ENCODE peak calls at places on chromosome 1, in eight cellular contexts. Y is psoas muscle; X is right cardiac atrium; D is stomach; P is ovary; W is naive thymus-derived CD4-positive, alpha-beta T cell; K is left ventricle myocardium inferior; U is mammary epithelial cell. M is an unnamed sample. For H3K4me1, the result is how much of the 10 kb centered on the place peaks cover.

GRCh38 chr1:7621334-7622219 is 149.5 kb upstream of the VAMP3 start:
- DNase-seq in Y (peak), X (peak), D (no peak), P (peak), W (no peak), K (no peak), U (no peak), M (no peak)

GRCh38 chr1:69172003-69173000 is 395.4 kb upstream of the LRRC7 start:
- DNase-seq in Y (no peak), X (no peak), D (no peak), P (no peak), W (no peak), K (no peak), U (peak), M (no peak)

GRCh38 chr1:241888232-241888631 is 40.2 kb downstream of the EXO1 start:
- DNase-seq in Y (no peak), X (no peak), D (no peak), P (no peak), W (no peak), K (no peak), U (peak), M (no peak)

GRCh38 chr1:112878321-112878720 is 77.7 kb downstream of the SLC16A1 start:
- DNase-seq in Y (no peak), X (no peak), D (no peak), P (no peak), W (no peak), K (no peak), U (no peak), M (no peak)

GRCh38 chr1:211259596-211260126 is 495 bp downstream of the RCOR3 start:
- DNase-seq in Y (peak), X (peak), D (no peak), P (peak), W (no peak), K (peak), U (no peak), M (no peak)

GRCh38 chr1:173255214-173255813 is 48.2 kb upstream of the TNFSF4 start:
- DNase-seq in Y (no peak), X (no peak), D (no peak), P (no peak), W (no peak), K (no peak), U (peak), M (no peak)

GRCh38 chr1:82979593-82980230 is 1019.2 kb downstream of the TTLL7 start:
- DNase-seq in Y (no peak), X (no peak), D (no peak), P (no peak), W (no peak), K (no peak), U (no peak), M (no peak)

GRCh38 chr1:50739125-50739524 is 220.9 kb downstream of the FAF1 start:
- DNase-seq in Y (no peak), X (no peak), D (no peak), P (no peak), W (no peak), K (no peak), U (no peak), M (no peak)

GRCh38 chr1:198662821-198663220 is 24.0 kb downstream of the PTPRC start:
- DNase-seq in Y (no peak), X (no peak), D (no peak), P (no peak), W (no peak), K (no peak), U (no peak), M (no peak)

GRCh38 chr1:5597991-5598823 is 394.0 kb downstream of the NPHP4 start:
- DNase-seq in Y (no peak), X (no peak), D (peak), P (no peak), W (no peak), K (no peak), U (no peak), M (no peak)

GRCh38 chr1:180194546-180195207 is 35.4 kb upstream of the LHX4 start:
- DNase-seq in Y (no peak), X (no peak), D (no peak), P (no peak), W (no peak), K (no peak), U (no peak), M (no peak)

GRCh38 chr1:232627171-232627570 is 2.8 kb downstream of the SIPA1L2 start:
- DNase-seq in Y (no peak), X (no peak), D (no peak), P (no peak), W (no peak), K (no peak), U (no peak), M (no peak)

GRCh38 chr1:22428672-22429071 is 23.0 kb upstream of the ZBTB40 start:
- DNase-seq in Y (no peak), X (no peak), D (no peak), P (no peak), W (peak), K (no peak), U (peak), M (peak)

GRCh38 chr1:92877792-92878191 is 46.0 kb downstream of the RPL5 start:
- DNase-seq in Y (no peak), X (no peak), D (no peak), P (no peak), W (no peak), K (no peak), U (no peak), M (no peak)

GRCh38 chr1:231600461-231600976 is 26.1 kb upstream of the DISC1 start:
- DNase-seq in Y (no peak), X (no peak), D (no peak), P (no peak), W (no peak), K (no peak), U (no peak), M (no peak)

GRCh38 chr1:209736467-209737117 is 19.3 kb upstream of the TRAF3IP3 start:
- DNase-seq in Y (no peak), X (no peak), D (no peak), P (no peak), W (no peak), K (no peak), U (no peak), M (no peak)

GRCh38 chr1:18536356-18536755 is 55.6 kb downstream of the KLHDC7A start:
- DNase-seq in Y (no peak), X (no peak), D (no peak), P (no peak), W (no peak), K (no peak), U (no peak), M (no peak)
- H3K4me1 ChIP-seq in Y (under half), X (under half), D (under half), P (under half), W (under half), K (under half), U (under half), M (under half)

GRCh38 chr1:155932487-155932886 is 1.7 kb downstream of the KHDC4 start:
- DNase-seq in Y (no peak), X (no peak), D (no peak), P (no peak), W (no peak), K (no peak), U (no peak), M (no peak)

GRCh38 chr1:155933591-155934096 is 569 bp downstream of the KHDC4 start:
- DNase-seq in Y (no peak), X (no peak), D (no peak), P (no peak), W (no peak), K (no peak), U (no peak), M (no peak)

GRCh38 chr1:155932085-155932484 is 2.1 kb downstream of the KHDC4 start:
- DNase-seq in Y (no peak), X (no peak), D (no peak), P (no peak), W (no peak), K (no peak), U (peak), M (no peak)

GRCh38 chr1:155929057-155929456 is 5.2 kb downstream of the KHDC4 start:
- DNase-seq in Y (no peak), X (no peak), D (no peak), P (no peak), W (no peak), K (no peak), U (no peak), M (no peak)

GRCh38 chr1:155931332-155932038 is 2.7 kb downstream of the KHDC4 start:
- DNase-seq in Y (no peak), X (no peak), D (no peak), P (no peak), W (no peak), K (no peak), U (peak), M (no peak)
- H3K4me3 ChIP-seq in Y (peak), X (no peak), D (peak), P (no peak), W (no peak), K (peak), U (peak), M (no peak)

DNA sequence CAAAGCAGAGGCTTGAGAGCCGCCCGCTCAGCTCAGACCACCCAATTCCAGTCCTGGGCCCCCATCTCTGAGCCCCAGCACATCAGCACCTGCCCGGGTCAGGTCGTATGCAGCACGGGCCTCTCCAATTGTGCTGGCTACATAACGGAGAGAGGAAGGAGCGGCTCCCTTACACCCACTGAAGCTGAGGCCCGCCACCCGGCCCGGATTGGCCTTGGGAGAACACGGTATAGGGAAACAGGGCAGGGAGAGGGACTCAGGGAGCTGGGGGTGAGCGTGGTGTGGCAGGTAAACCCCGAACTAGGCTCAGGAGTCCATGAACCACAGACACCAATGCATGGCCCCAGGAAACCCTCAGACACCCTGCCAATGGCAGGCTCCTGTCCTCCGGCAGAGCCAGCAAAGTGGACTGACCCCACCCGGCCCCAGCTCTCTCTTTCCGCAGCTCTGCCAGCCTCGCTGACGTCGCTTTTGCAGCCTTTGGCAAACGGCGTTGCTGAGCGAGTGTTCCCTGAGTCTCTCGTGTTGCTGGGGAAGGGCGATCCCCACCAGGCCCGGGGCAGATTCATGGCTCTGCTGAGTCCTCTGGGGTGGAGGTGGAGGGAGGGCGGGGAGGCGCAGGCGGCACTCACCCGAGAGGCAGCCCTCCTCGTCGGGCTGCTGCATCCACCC is 16.5 kb downstream of the MEGF6 start:
- DNase-seq in Y (no peak), X (peak), D (no peak), P (no peak), W (no peak), K (no peak), U (no peak), M (no peak)
- H3K4me1 ChIP-seq in Y (under half), X (under half), D (under half), P (under half), W (under half), K (under half), U (under half), M (under half)

GRCh38 chr1:29431138-29431537 is 194.8 kb downstream of the PTPRU start:
- DNase-seq in Y (no peak), X (no peak), D (no peak), P (no peak), W (no peak), K (no peak), U (no peak), M (no peak)

GRCh38 chr1:29428997-29429396 is 192.7 kb downstream of the PTPRU start:
- DNase-seq in Y (no peak), X (no peak), D (no peak), P (no peak), W (no peak), K (no peak), U (no peak), M (no peak)

GRCh38 chr1:29436386-29436785 is 200.1 kb downstream of the PTPRU start:
- DNase-seq in Y (no peak), X (no peak), D (no peak), P (no peak), W (no peak), K (no peak), U (no peak), M (no peak)

GRCh38 chr1:29437946-29438345 is 201.6 kb downstream of the PTPRU start:
- DNase-seq in Y (no peak), X (no peak), D (no peak), P (no peak), W (no peak), K (no peak), U (no peak), M (no peak)

GRCh38 chr1:29433830-29434229 is 197.5 kb downstream of the PTPRU start:
- DNase-seq in Y (no peak), X (no peak), D (no peak), P (no peak), W (no peak), K (no peak), U (no peak), M (no peak)
- H3K4me3 ChIP-seq in Y (no peak), X (no peak), D (no peak), P (no peak), W (no peak), K (no peak), U (no peak), M (no peak)

GRCh38 chr1:156550346-156550745 is 22.0 kb downstream of the IQGAP3 start:
- DNase-seq in Y (no peak), X (peak), D (no peak), P (no peak), W (no peak), K (peak), U (no peak), M (no peak)
- H3K4me1 ChIP-seq in Y (under half), X (under half), D (under half), P (under half), W (under half), K (under half), U (under half), M (under half)

DNA sequence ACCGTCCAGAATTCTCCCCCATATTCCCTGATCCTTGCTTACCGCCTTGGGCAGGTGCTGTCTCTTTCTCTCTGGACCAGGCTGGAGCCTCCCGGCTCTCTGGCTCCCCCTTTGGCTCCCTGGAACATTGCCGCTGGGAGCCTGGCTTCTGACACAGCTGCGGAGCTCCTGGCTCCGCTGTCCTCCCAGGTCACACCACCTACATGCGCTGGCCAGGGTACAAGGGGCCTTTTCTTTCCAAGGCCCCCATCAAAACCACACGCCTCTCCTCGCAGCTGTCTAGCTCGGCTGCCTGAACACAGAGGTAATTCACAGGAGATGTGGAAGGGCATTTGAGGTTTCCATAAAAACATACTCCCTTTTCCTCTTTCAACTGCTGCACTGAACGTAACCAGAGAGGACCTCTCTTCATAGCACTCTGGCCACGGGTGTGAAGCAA is 7.5 kb upstream of the ZNF648 start:
- DNase-seq in Y (peak), X (peak), D (peak), P (peak), W (no peak), K (peak), U (peak), M (no peak)
- H3K4me3 ChIP-seq in Y (no peak), X (no peak), D (no peak), P (no peak), W (no peak), K (no peak), U (no peak), M (no peak)

DNA sequence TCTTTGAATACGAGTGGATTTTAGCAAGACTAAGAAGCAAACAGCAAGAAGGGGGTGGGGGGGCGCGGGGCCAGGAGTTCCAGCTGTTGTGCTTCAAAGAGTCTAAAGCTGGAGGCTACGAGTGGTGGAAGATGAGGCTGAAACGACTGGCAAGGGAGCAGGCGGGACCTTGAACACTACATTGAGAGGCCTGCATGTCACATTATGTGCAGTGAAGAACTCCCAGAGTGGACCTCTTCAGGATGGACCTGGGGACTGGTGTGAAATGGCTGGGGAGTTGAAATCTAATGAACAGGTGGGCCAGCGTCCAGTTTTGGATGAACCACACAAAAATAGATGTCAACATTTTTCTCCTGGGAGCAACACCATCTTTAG is 1.1 kb downstream of the GPX7 start:
- DNase-seq in Y (no peak), X (no peak), D (no peak), P (peak), W (no peak), K (no peak), U (no peak), M (no peak)
- H3K4me1 ChIP-seq in Y (under half), X (under half), D (under half), P (under half), W (under half), K (under half), U (under half), M (under half)

M was measured in CD4-positive, alpha-beta memory T cell.